ENCODE peak calls at places on chromosome 9, in eight cellular contexts. E is tibial artery; P is left lung; V is thoracic aorta; D is pancreas; K is neural progenitor cell; Q is CD4-positive, CD25-positive, alpha-beta regulatory T cell; F is aorta. R is an unnamed sample.
A peak's percentile ranks its signal among the peaks of the same experiment; 100 is the strongest.

GRCh38 chr9:2022560-2022959 is 7.4 kb downstream of the SMARCA2 start:
- DNase-seq in V (no peak), D (no peak), F (no peak), P (no peak), K (no peak), Q (peak; percentile 69), E (no peak), R (no peak)

GRCh38 chr9:112061152-112061740 is 113.9 kb downstream of the SUSD1 start:
- DNase-seq in P (peak; percentile 80), E (peak; percentile 80), K (no peak), D (peak; percentile 45), Q (peak; percentile 63), F (peak; percentile 88), V (peak; percentile 53), R (no peak)

GRCh38 chr9:122393284-122393983 is 22.6 kb downstream of the PTGS1 start:
- DNase-seq in F (no peak), P (no peak), E (no peak), D (no peak), Q (no peak), K (no peak), V (no peak), R (no peak)

GRCh38 chr9:13146838-13147237 is 132.7 kb downstream of the MPDZ start:
- DNase-seq in E (no peak), P (no peak), K (no peak), D (no peak), Q (no peak), V (no peak), F (no peak), R (no peak)

GRCh38 chr9:108083160-108083559 is 593.6 kb upstream of the KLF4 start:
- DNase-seq in P (no peak), F (no peak), D (no peak), V (no peak), Q (no peak), K (peak; percentile 14), E (no peak), R (no peak)

GRCh38 chr9:21683484-21684175 is 118.8 kb upstream of the MTAP start:
- DNase-seq in P (no peak), E (no peak), D (no peak), V (no peak), K (no peak), Q (no peak), F (no peak), R (no peak)

GRCh38 chr9:124350485-124351263 is 64.6 kb downstream of the PSMB7 start:
- DNase-seq in Q (no peak), V (no peak), P (peak; percentile 21), K (no peak), F (peak; percentile 29), E (no peak), D (no peak), R (no peak)

GRCh38 chr9:2281031-2281802 is 266.1 kb downstream of the SMARCA2 start:
- DNase-seq in D (no peak), K (peak; percentile 38), P (no peak), F (no peak), V (no peak), Q (no peak), E (no peak), R (no peak)

GRCh38 chr9:126389958-126390357 is 63.3 kb downstream of the MVB12B start:
- DNase-seq in E (no peak), K (no peak), Q (peak; percentile 13), F (peak; percentile 29), V (no peak), P (no peak), D (no peak), R (no peak)
- H3K27ac ChIP-seq in E (no peak overlapping the region), K (no peak overlapping the region), Q (no peak overlapping the region), F (no peak overlapping the region), V (no peak overlapping the region), P (peak overlapping the region; percentile 92), D (no peak overlapping the region), R (no peak overlapping the region)

DNA sequence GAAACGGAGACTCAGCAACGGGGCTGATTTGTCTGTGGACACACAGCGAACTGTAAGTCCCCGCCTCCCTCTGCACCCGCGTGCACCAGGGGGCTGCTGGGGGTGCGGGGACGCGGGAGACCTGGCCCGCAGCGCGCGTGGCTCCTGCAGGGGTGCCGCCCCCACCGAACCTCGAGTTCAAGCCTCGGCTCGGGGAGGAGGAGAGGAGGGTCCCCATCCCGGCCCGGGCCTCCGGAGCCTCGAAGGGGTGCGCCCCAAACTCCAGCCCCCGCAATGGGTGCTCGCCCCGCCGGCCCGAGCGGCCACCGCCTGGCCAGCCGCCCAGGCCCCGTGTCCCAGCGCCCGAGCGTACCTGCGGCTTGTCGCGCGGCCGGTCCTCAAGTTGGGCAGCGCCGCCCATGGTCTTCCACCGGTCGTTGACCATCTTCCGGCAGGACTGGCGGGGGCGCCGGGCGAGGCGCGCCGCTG is 829 bp downstream of the FIBCD1 start:
- DNase-seq in K (no peak), F (no peak), V (no peak), P (no peak), Q (no peak), E (no peak), D (no peak), R (no peak)
- H3K27me3 ChIP-seq in K (peaks cover 67% of the 10 kb centered on the region), F (no peaks in the 10 kb centered on the region), V (peaks cover 13% of the 10 kb centered on the region), P (peaks cover 44% of the 10 kb centered on the region), Q (peaks cover 6% of the 10 kb centered on the region), E (peaks cover 7% of the 10 kb centered on the region), D (no peaks in the 10 kb centered on the region), R (peaks cover 76% of the 10 kb centered on the region)

GRCh38 chr9:33820231-33820745 is 3.3 kb downstream of the UBE2R2 start:
- DNase-seq in F (no peak), D (no peak), K (no peak), V (no peak), P (no peak), E (no peak), Q (no peak), R (no peak)

GRCh38 chr9:33816327-33817252 is at the start of gene UBE2R2:
- DNase-seq in P (peak; percentile 94), F (peak; percentile 94), D (peak; percentile 92), Q (peak; percentile 96), K (peak; percentile 93), V (peak; percentile 56), E (peak; percentile 86), R (peak; percentile 92)

GRCh38 chr9:33818167-33818831 is 1.3 kb downstream of the UBE2R2 start:
- DNase-seq in D (no peak), V (peak; percentile 16), Q (peak; percentile 35), K (no peak), E (peak; percentile 28), F (peak; percentile 72), P (no peak), R (no peak)

GRCh38 chr9:33817327-33818166 is 587 bp downstream of the UBE2R2 start:
- DNase-seq in E (peak; percentile 38), P (peak; percentile 64), V (no peak), D (peak; percentile 67), F (peak; percentile 70), Q (peak; percentile 73), K (peak; percentile 86), R (peak; percentile 41)

GRCh38 chr9:33818832-33819500 is 2.0 kb downstream of the UBE2R2 start:
- DNase-seq in K (no peak), F (no peak), P (no peak), V (no peak), Q (peak; percentile 11), D (no peak), E (no peak), R (no peak)
- H3K27ac ChIP-seq in K (no peak overlapping the region), F (peak overlapping the region; percentile 56), P (peak overlapping the region; percentile 100), V (peak overlapping the region; percentile 71), Q (peak overlapping the region; percentile 95), D (peak overlapping the region; percentile 99), E (peak overlapping the region; percentile 98), R (no peak overlapping the region)

GRCh38 chr9:104779946-104780539 is 16.1 kb downstream of the NIPSNAP3B start:
- DNase-seq in V (no peak), K (no peak), E (no peak), F (no peak), Q (no peak), D (no peak), P (no peak), R (no peak)

GRCh38 chr9:104776787-104777186 is 12.9 kb downstream of the NIPSNAP3B start:
- DNase-seq in P (no peak), D (no peak), E (no peak), V (no peak), Q (no peak), F (no peak), K (no peak), R (no peak)

GRCh38 chr9:104780796-104781395 is 17.0 kb downstream of the NIPSNAP3B start:
- DNase-seq in P (no peak), Q (peak; percentile 24), E (no peak), V (no peak), K (no peak), D (no peak), F (no peak), R (no peak)

GRCh38 chr9:104779334-104779733 is 15.4 kb downstream of the NIPSNAP3B start:
- DNase-seq in Q (no peak), F (no peak), E (no peak), P (no peak), K (no peak), D (no peak), V (no peak), R (no peak)

GRCh38 chr9:104778802-104779201 is 14.9 kb downstream of the NIPSNAP3B start:
- DNase-seq in V (no peak), K (no peak), Q (no peak), E (no peak), D (no peak), F (no peak), P (no peak), R (no peak)
- H3K27me3 ChIP-seq in V (no peaks in the 10 kb centered on the region), K (no peaks in the 10 kb centered on the region), Q (peaks cover 4% of the 10 kb centered on the region), E (no peaks in the 10 kb centered on the region), D (no peaks in the 10 kb centered on the region), F (no peaks in the 10 kb centered on the region), P (no peaks in the 10 kb centered on the region), R (no peaks in the 10 kb centered on the region)

DNA sequence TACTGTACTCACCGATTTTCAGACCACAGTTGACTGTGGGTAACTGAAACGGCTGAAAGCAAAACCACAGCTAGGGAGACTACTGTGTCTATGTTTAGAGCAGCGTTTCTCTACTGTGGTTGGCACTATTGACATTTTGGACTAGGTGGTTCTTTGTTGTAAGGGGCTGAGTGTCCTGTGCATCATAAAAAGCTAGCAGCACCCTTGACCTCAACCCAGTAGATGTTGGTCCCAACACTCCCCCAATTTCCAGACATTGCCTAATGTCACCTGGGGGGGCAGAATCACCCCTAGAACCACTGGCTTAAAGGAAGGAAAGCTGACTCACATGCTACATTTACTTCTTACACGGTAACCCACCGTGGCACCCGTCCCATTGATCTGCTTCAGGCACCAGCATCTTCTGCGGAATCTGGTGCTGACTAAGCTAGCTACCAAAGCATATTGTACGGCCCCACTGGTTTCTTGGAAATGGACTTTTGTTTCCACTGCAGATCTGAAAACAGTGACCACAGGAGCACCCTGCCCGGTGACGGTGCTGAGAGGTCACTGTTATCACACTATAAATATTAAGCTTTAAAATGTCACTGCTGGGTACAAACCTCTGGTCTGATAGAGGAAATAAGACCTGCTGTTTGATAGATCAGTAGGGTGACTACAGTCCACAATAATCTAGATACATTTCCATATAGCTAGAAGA is 151.5 kb downstream of the HSD17B3 start:
- DNase-seq in P (no peak), Q (peak; percentile 38), K (no peak), F (no peak), E (no peak), V (no peak), D (no peak), R (no peak)
- H3K27ac ChIP-seq in P (no peak overlapping the region), Q (no peak overlapping the region), K (no peak overlapping the region), F (no peak overlapping the region), E (no peak overlapping the region), V (no peak overlapping the region), D (no peak overlapping the region), R (no peak overlapping the region)

DNA sequence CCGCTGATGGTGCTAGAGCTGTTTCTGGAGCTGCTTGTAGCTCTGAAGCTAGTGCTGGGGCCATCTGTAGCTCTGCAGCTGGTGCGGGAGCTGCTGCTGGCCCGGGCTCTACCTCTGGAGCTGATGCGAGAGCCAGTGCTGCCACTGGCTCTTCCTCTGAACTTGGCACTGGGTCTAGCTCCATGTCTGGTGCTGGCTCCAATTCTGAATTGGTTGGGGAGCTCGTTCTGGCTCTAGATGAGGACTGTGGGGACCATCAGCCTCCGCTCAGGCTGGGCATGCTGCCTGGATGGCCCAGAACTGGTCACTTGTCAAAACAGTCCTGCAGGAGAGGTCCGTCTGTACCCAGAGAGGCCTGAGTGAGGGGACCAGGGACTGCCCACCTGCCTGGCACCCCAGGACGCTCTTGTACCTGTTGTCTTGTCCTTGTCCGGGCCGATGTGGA is 21.5 kb downstream of the OBP2B start:
- DNase-seq in Q (no peak), K (no peak), E (no peak), F (no peak), D (no peak), V (no peak), P (no peak), R (no peak)
- H3K27me3 ChIP-seq in Q (peaks cover 12% of the 10 kb centered on the region), K (peaks cover 67% of the 10 kb centered on the region), E (no peaks in the 10 kb centered on the region), F (no peaks in the 10 kb centered on the region), D (no peaks in the 10 kb centered on the region), V (no peaks in the 10 kb centered on the region), P (no peaks in the 10 kb centered on the region), R (peaks cover 9% of the 10 kb centered on the region)